ENCODE peak calls at places on chromosome 9, in eight cellular contexts. A is CD4-positive, alpha-beta T cell; D is ovary; B is epithelial cell of esophagus; L is adrenal gland; Y is OCI-LY7; W is GM20000; I is H1. P is an unnamed sample.

GRCh38 chr9:101566904-101567724 is 27.7 kb downstream of the PPP3R2 start:
- DNase-seq in A (peak; percentile 27), D (no peak), B (peak; percentile 62), L (no peak), Y (peak; percentile 33), W (peak; percentile 16), I (no peak), P (no peak)

GRCh38 chr9:112166176-112167140 is 8.6 kb downstream of the SUSD1 start:
- DNase-seq in A (no peak), D (peak; percentile 18), B (peak; percentile 83), L (peak; percentile 66), Y (no peak), W (no peak), I (no peak), P (no peak)

GRCh38 chr9:81053298-81054025 is 635.9 kb downstream of the TLE1 start:
- DNase-seq in A (no peak), D (no peak), B (no peak), L (no peak), Y (no peak), W (no peak), I (no peak), P (no peak)

GRCh38 chr9:101212661-101213060 is 172.1 kb downstream of the BAAT start:
- DNase-seq in A (no peak), D (no peak), B (no peak), L (no peak), Y (no peak), W (no peak), I (no peak), P (no peak)

GRCh38 chr9:114309096-114309495 is 13.8 kb upstream of the ORM1 start:
- DNase-seq in A (no peak), D (peak; percentile 7), B (no peak), L (peak; percentile 44), Y (no peak), W (no peak), I (no peak), P (peak; percentile 61)

GRCh38 chr9:125147401-125147951 is 4.1 kb upstream of the SCAI start:
- DNase-seq in A (no peak), D (no peak), B (no peak), L (no peak), Y (no peak), W (no peak), I (no peak), P (no peak)

GRCh38 chr9:19552282-19552681 is 143.5 kb downstream of the ACER2 start:
- DNase-seq in A (no peak), D (no peak), B (no peak), L (no peak), Y (no peak), W (no peak), I (no peak), P (no peak)

GRCh38 chr9:2663486-2663885 is 41.9 kb downstream of the VLDLR start:
- DNase-seq in A (no peak), D (no peak), B (no peak), L (no peak), Y (no peak), W (no peak), I (no peak), P (no peak)

GRCh38 chr9:88106492-88106891 is 31.8 kb downstream of the SPATA31C2 start:
- DNase-seq in A (no peak), D (peak; percentile 24), B (peak; percentile 50), L (peak; percentile 72), Y (no peak), W (no peak), I (no peak), P (no peak)

GRCh38 chr9:34884732-34885131 is 73.4 kb upstream of the PHF24 start:
- DNase-seq in A (no peak), D (no peak), B (peak; percentile 24), L (no peak), Y (no peak), W (peak; percentile 28), I (no peak), P (no peak)

GRCh38 chr9:87599901-87600610 is 102.4 kb downstream of the DAPK1 start:
- DNase-seq in A (no peak), D (peak; percentile 74), B (peak; percentile 47), L (no peak), Y (no peak), W (no peak), I (no peak), P (no peak)

GRCh38 chr9:113536483-113537226 is 73.1 kb downstream of the RGS3 start:
- DNase-seq in A (no peak), D (peak; percentile 51), B (no peak), L (peak; percentile 88), Y (no peak), W (no peak), I (no peak), P (peak; percentile 68)

GRCh38 chr9:95506438-95506691 is 10.4 kb downstream of the PTCH1 start:
- DNase-seq in A (no peak), D (peak; percentile 51), B (peak; percentile 37), L (peak; percentile 59), Y (peak; percentile 71), W (peak; percentile 80), I (no peak), P (no peak)

GRCh38 chr9:16904655-16905054 is 34.2 kb upstream of the BNC2 start:
- DNase-seq in A (no peak), D (no peak), B (no peak), L (no peak), Y (no peak), W (no peak), I (no peak), P (no peak)

GRCh38 chr9:72951043-72951442 is 1.8 kb downstream of the ALDH1A1 start:
- DNase-seq in A (no peak), D (no peak), B (no peak), L (no peak), Y (no peak), W (no peak), I (no peak), P (no peak)

GRCh38 chr9:120711354-120711753 is 2.9 kb downstream of the MEGF9 start:
- DNase-seq in A (no peak), D (no peak), B (peak; percentile 13), L (no peak), Y (no peak), W (no peak), I (no peak), P (no peak)

GRCh38 chr9:78626971-78627370 is 330.0 kb downstream of the PSAT1 start:
- DNase-seq in A (no peak), D (no peak), B (no peak), L (no peak), Y (no peak), W (no peak), I (no peak), P (no peak)

GRCh38 chr9:26856413-26857032 is 36.1 kb downstream of the CAAP1 start:
- DNase-seq in A (no peak), D (no peak), B (peak; percentile 83), L (no peak), Y (peak; percentile 62), W (peak; percentile 41), I (no peak), P (no peak)
- TF ChIP-seq CTCF in A (no peak), D (peak; percentile 10), B (peak; percentile 87), L (peak; percentile 43), Y (peak; percentile 88), W (peak; percentile 35), I (peak; percentile 82), P (no peak)

GRCh38 chr9:129437626-129438323 is 183.1 kb downstream of the C9orf50 start:
- DNase-seq in A (no peak), D (peak; percentile 56), B (no peak), L (peak; percentile 75), Y (no peak), W (no peak), I (no peak), P (no peak)
- TF ChIP-seq CTCF in A (no peak), D (no peak), B (no peak), L (no peak), Y (no peak), W (no peak), I (no peak), P (no peak)

DNA sequence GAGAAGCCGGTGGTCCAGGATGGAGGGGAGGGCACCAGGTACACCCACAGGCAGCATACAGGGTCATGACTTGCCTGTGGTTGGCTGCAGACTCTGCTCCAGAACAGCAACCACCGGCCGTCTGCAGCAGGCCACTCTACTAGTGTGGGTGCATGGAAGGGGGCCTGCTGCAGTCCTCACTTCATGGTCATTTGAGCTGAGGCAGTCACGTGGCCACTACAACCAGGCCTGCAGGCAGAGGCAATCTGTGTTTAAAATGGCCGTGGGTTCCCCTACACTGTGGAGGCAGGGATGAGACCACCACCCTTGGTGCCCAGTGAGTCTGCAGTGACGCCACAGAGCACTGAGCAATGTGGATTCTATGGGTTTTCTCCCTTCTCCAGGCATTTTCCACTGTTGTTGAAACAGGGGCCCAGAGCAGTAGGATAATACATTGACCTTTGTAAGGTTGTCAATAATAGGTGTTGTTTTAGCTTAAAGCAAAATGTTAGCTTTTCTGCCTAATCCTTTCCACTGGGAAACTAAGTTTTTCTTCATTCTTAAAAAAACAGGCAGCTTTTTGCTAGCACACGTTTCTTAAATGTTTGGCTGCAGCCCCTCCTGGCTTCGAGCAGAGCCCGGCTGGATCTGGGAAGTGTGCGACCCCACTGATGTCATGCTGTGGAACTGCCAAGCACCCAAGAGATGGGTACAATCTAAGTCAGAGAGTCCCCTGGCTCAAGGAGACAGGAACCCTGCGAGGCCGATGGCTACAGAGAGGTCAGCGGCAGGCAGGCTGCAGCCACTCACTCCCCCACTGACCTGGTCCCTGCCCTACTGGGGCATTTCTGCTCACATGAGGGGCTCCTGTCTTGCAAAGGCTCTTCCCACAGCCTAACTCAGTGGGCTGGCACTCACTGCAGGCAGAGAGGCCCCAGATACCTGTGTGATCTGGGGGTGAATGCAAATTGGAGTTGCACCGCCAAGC is 21.2 kb downstream of the GADD45G start:
- DNase-seq in A (no peak), D (no peak), B (no peak), L (no peak), Y (no peak), W (no peak), I (no peak), P (no peak)
- TF ChIP-seq CTCF in A (no peak), D (no peak), B (no peak), L (no peak), Y (no peak), W (no peak), I (no peak), P (no peak)

GRCh38 chr9:14547245-14548060 is 145.8 kb downstream of the ZDHHC21 start:
- DNase-seq in A (no peak), D (no peak), B (no peak), L (no peak), Y (no peak), W (no peak), I (peak; percentile 95), P (no peak)
- TF ChIP-seq CTCF in A (no peak), D (no peak), B (no peak), L (no peak), Y (no peak), W (no peak), I (peak; percentile 52), P (no peak)

DNA sequence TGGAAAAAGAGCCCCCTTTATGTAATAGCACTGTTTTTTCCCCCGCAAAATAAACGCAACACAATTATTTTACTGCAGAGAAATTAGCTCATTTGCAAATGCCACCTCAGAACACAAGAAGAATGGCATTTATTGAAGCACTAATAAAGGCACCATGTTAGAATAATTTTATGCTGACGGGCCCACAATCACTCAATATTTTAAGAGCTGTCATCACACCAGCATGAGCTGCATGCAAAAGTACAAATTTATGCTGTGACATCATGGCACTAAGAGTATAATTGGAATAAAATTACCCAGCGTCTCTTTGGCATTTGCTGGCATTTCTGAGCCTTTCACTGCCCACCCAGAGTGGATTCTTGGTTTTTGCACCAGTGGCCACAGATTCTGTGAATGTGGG is 364.6 kb downstream of the TLE4 start:
- DNase-seq in A (no peak), D (no peak), B (no peak), L (no peak), Y (no peak), W (no peak), I (no peak), P (no peak)
- TF ChIP-seq CTCF in A (no peak), D (no peak), B (no peak), L (no peak), Y (no peak), W (no peak), I (no peak), P (no peak)

GRCh38 chr9:37017546-37017945 is 16.5 kb downstream of the PAX5 start:
- DNase-seq in A (no peak), D (no peak), B (no peak), L (no peak), Y (no peak), W (no peak), I (no peak), P (no peak)
- TF ChIP-seq CTCF in A (no peak), D (no peak), B (no peak), L (no peak), Y (no peak), W (no peak), I (no peak), P (no peak)